ENCODE peak calls at places on chromosomes 11 and 22, in eight cellular contexts. One of them, this sample, is unnamed.

GRCh38 chr22:49323751-49324415 is 503.8 kb downstream of the BRD1 start:
- DNase-seq in GM13976: peak
- DNase-seq in IMR-90: no peak
- DNase-seq in HCT116: no peak
- DNase-seq in uterus: no peak
- DNase-seq in ovary: no peak
- DNase-seq in AG10803: no peak
- DNase-seq in heart right ventricle: no peak
- DNase-seq in this sample: no peak

GRCh38 chr11:47161134-47161854 is 15.4 kb downstream of the ARFGAP2 start:
- DNase-seq in ovary: peak
- DNase-seq in uterus: peak
- DNase-seq in GM13976: peak
- DNase-seq in heart right ventricle: peak
- DNase-seq in IMR-90: peak
- DNase-seq in AG10803: peak
- DNase-seq in HCT116: no peak
- DNase-seq in this sample: peak

GRCh38 chr11:61762798-61763197 is 10.4 kb downstream of the MYRF start:
- DNase-seq in AG10803: no peak
- DNase-seq in IMR-90: no peak
- DNase-seq in ovary: no peak
- DNase-seq in GM13976: no peak
- DNase-seq in uterus: peak
- DNase-seq in heart right ventricle: no peak
- DNase-seq in HCT116: no peak
- DNase-seq in this sample: no peak

GRCh38 chr11:122803306-122803705 is 35.0 kb upstream of the CRTAM start:
- DNase-seq in ovary: no peak
- DNase-seq in heart right ventricle: no peak
- DNase-seq in HCT116: no peak
- DNase-seq in IMR-90: peak
- DNase-seq in AG10803: peak
- DNase-seq in GM13976: no peak
- DNase-seq in uterus: no peak
- DNase-seq in this sample: no peak

GRCh38 chr11:78380615-78381029 is 37.0 kb downstream of the GAB2 start:
- DNase-seq in HCT116: no peak
- DNase-seq in uterus: no peak
- DNase-seq in AG10803: peak
- DNase-seq in IMR-90: peak
- DNase-seq in heart right ventricle: no peak
- DNase-seq in GM13976: no peak
- DNase-seq in ovary: no peak
- DNase-seq in this sample: no peak

GRCh38 chr22:20750461-20751184 is 23.3 kb upstream of the SERPIND1 start:
- DNase-seq in heart right ventricle: peak
- DNase-seq in uterus: peak
- DNase-seq in ovary: peak
- DNase-seq in AG10803: peak
- DNase-seq in IMR-90: peak
- DNase-seq in HCT116: no peak
- DNase-seq in GM13976: peak
- DNase-seq in this sample: peak

GRCh38 chr22:37263966-37264887 is 18.1 kb upstream of the CYTH4 start:
- DNase-seq in GM13976: no peak
- DNase-seq in heart right ventricle: no peak
- DNase-seq in ovary: peak
- DNase-seq in AG10803: no peak
- DNase-seq in uterus: no peak
- DNase-seq in IMR-90: no peak
- DNase-seq in HCT116: no peak
- DNase-seq in this sample: no peak

GRCh38 chr22:40818192-40818746 is 877 bp downstream of the SLC25A17 start:
- DNase-seq in HCT116: no peak
- DNase-seq in IMR-90: no peak
- DNase-seq in GM13976: no peak
- DNase-seq in heart right ventricle: no peak
- DNase-seq in uterus: no peak
- DNase-seq in ovary: no peak
- DNase-seq in AG10803: no peak
- DNase-seq in this sample: no peak

GRCh38 chr11:65224939-65225283 is 36.9 kb upstream of the POLA2 start:
- DNase-seq in GM13976: no peak
- DNase-seq in HCT116: peak
- DNase-seq in IMR-90: peak
- DNase-seq in AG10803: peak
- DNase-seq in uterus: peak
- DNase-seq in ovary: no peak
- DNase-seq in heart right ventricle: no peak
- DNase-seq in this sample: peak

GRCh38 chr11:2303627-2304155 is 1.9 kb downstream of the TSPAN32 start:
- DNase-seq in IMR-90: no peak
- DNase-seq in uterus: no peak
- DNase-seq in AG10803: no peak
- DNase-seq in ovary: no peak
- DNase-seq in heart right ventricle: peak
- DNase-seq in GM13976: no peak
- DNase-seq in HCT116: no peak
- DNase-seq in this sample: no peak

GRCh38 chr11:1161410-1162152 is 3.8 kb downstream of the MUC5AC start:
- DNase-seq in AG10803: no peak
- DNase-seq in uterus: no peak
- DNase-seq in ovary: no peak
- DNase-seq in GM13976: peak
- DNase-seq in HCT116: no peak
- DNase-seq in heart right ventricle: no peak
- DNase-seq in IMR-90: no peak
- DNase-seq in this sample: no peak

GRCh38 chr11:1077033-1077416 is 2.4 kb downstream of the MUC2 start:
- DNase-seq in heart right ventricle: no peak
- DNase-seq in HCT116: no peak
- DNase-seq in AG10803: no peak
- DNase-seq in GM13976: no peak
- DNase-seq in uterus: peak
- DNase-seq in ovary: no peak
- DNase-seq in IMR-90: no peak
- DNase-seq in this sample: peak

GRCh38 chr22:46710842-46711241 is 27.2 kb downstream of the CERK start:
- DNase-seq in HCT116: no peak
- DNase-seq in uterus: no peak
- DNase-seq in IMR-90: no peak
- DNase-seq in ovary: no peak
- DNase-seq in GM13976: no peak
- DNase-seq in heart right ventricle: no peak
- DNase-seq in AG10803: no peak
- DNase-seq in this sample: no peak

GRCh38 chr22:21982338-21982965 is at the start of gene TOP3B:
- DNase-seq in ovary: peak
- DNase-seq in HCT116: peak
- DNase-seq in IMR-90: peak
- DNase-seq in GM13976: peak
- DNase-seq in heart right ventricle: peak
- DNase-seq in AG10803: peak
- DNase-seq in uterus: peak
- DNase-seq in this sample: peak

GRCh38 chr11:27506200-27507182 is at the start of gene LIN7C:
- DNase-seq in HCT116: peak
- DNase-seq in heart right ventricle: peak
- DNase-seq in GM13976: peak
- DNase-seq in AG10803: peak
- DNase-seq in IMR-90: peak
- DNase-seq in ovary: peak
- DNase-seq in uterus: peak
- DNase-seq in this sample: peak

GRCh38 chr11:43758942-43759341 is 78.4 kb downstream of the HSD17B12 start:
- DNase-seq in uterus: no peak
- DNase-seq in ovary: no peak
- DNase-seq in HCT116: no peak
- DNase-seq in IMR-90: no peak
- DNase-seq in GM13976: no peak
- DNase-seq in heart right ventricle: no peak
- DNase-seq in AG10803: no peak
- DNase-seq in this sample: no peak

GRCh38 chr11:43818220-43818619 is 62.4 kb upstream of the ALKBH3 start:
- DNase-seq in ovary: no peak
- DNase-seq in GM13976: no peak
- DNase-seq in IMR-90: peak
- DNase-seq in uterus: no peak
- DNase-seq in HCT116: no peak
- DNase-seq in heart right ventricle: no peak
- DNase-seq in AG10803: no peak
- DNase-seq in this sample: no peak

GRCh38 chr11:1628506-1629325 is 859 bp upstream of the KRTAP5-5 start:
- DNase-seq in ovary: no peak
- DNase-seq in uterus: no peak
- DNase-seq in IMR-90: peak
- DNase-seq in AG10803: peak
- DNase-seq in heart right ventricle: peak
- DNase-seq in GM13976: peak
- DNase-seq in HCT116: no peak
- DNase-seq in this sample: peak

GRCh38 chr11:132942611-132943324 is 589.5 kb downstream of the OPCML start:
- DNase-seq in AG10803: no peak
- DNase-seq in uterus: no peak
- DNase-seq in heart right ventricle: no peak
- DNase-seq in HCT116: no peak
- DNase-seq in ovary: no peak
- DNase-seq in GM13976: no peak
- DNase-seq in IMR-90: no peak
- DNase-seq in this sample: no peak

GRCh38 chr11:6388747-6389146 is 1.5 kb upstream of the SMPD1 start:
- DNase-seq in GM13976: no peak
- DNase-seq in uterus: no peak
- DNase-seq in AG10803: no peak
- DNase-seq in heart right ventricle: no peak
- DNase-seq in IMR-90: no peak
- DNase-seq in ovary: no peak
- DNase-seq in HCT116: no peak
- DNase-seq in this sample: no peak

GRCh38 chr11:46305295-46305694 is 27.8 kb downstream of the CREB3L1 start:
- DNase-seq in GM13976: no peak
- DNase-seq in uterus: no peak
- DNase-seq in AG10803: no peak
- DNase-seq in HCT116: no peak
- DNase-seq in IMR-90: peak
- DNase-seq in ovary: no peak
- DNase-seq in heart right ventricle: no peak
- DNase-seq in this sample: no peak

GRCh38 chr22:44889233-44889878 is 120.4 kb downstream of the PHF21B start:
- DNase-seq in AG10803: no peak
- DNase-seq in heart right ventricle: no peak
- DNase-seq in HCT116: no peak
- DNase-seq in uterus: no peak
- DNase-seq in IMR-90: no peak
- DNase-seq in GM13976: peak
- DNase-seq in ovary: no peak
- DNase-seq in this sample: no peak
- TF ChIP-seq CTCF in AG10803: no peak
- TF ChIP-seq CTCF in heart right ventricle: peak
- TF ChIP-seq CTCF in HCT116: no peak
- TF ChIP-seq CTCF in uterus: no peak
- TF ChIP-seq CTCF in IMR-90: no peak
- TF ChIP-seq CTCF in GM13976: no peak
- TF ChIP-seq CTCF in ovary: no peak
- TF ChIP-seq CTCF in this sample: no peak

DNA sequence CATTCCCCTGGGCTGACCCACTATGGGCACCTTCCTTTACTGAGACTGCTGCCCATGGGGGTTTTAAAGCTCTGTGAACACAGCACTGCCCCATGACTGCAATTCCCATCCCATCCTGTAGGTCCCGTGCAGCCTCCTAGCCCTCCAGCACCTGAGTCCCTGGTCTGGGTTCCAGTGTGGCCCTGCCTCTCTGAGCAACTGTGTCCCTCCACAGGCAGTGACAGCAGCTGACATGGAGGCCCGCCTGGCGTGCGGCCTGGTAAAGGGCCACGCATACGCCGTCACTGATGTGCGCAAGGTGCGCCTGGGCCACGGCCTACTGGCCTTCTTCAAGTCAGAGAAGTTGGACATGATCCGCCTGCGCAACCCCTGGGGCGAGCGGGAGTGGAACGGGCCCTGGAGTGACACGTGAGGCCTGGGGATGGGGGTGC is 12.6 kb downstream of the OMP start:
- DNase-seq in AG10803: no peak
- DNase-seq in GM13976: no peak
- DNase-seq in HCT116: no peak
- DNase-seq in IMR-90: no peak
- DNase-seq in heart right ventricle: no peak
- DNase-seq in ovary: no peak
- DNase-seq in uterus: no peak
- DNase-seq in this sample: peak
- TF ChIP-seq CTCF in AG10803: peak
- TF ChIP-seq CTCF in GM13976: peak
- TF ChIP-seq CTCF in HCT116: no peak
- TF ChIP-seq CTCF in IMR-90: no peak
- TF ChIP-seq CTCF in heart right ventricle: no peak
- TF ChIP-seq CTCF in ovary: no peak
- TF ChIP-seq CTCF in uterus: no peak
- TF ChIP-seq CTCF in this sample: no peak

GRCh38 chr11:69584160-69584559 is 56.8 kb upstream of the CCND1 start:
- DNase-seq in uterus: no peak
- DNase-seq in GM13976: no peak
- DNase-seq in IMR-90: no peak
- DNase-seq in HCT116: no peak
- DNase-seq in ovary: no peak
- DNase-seq in heart right ventricle: no peak
- DNase-seq in AG10803: no peak
- DNase-seq in this sample: no peak

GRCh38 chr11:69585385-69585784 is 55.6 kb upstream of the CCND1 start:
- DNase-seq in GM13976: no peak
- DNase-seq in ovary: no peak
- DNase-seq in heart right ventricle: no peak
- DNase-seq in IMR-90: no peak
- DNase-seq in uterus: no peak
- DNase-seq in HCT116: no peak
- DNase-seq in AG10803: no peak
- DNase-seq in this sample: no peak

GRCh38 chr11:69587454-69588081 is 53.4 kb upstream of the CCND1 start:
- DNase-seq in AG10803: peak
- DNase-seq in ovary: no peak
- DNase-seq in IMR-90: peak
- DNase-seq in HCT116: peak
- DNase-seq in heart right ventricle: no peak
- DNase-seq in GM13976: no peak
- DNase-seq in uterus: no peak
- DNase-seq in this sample: no peak

GRCh38 chr11:69592986-69593385 is 48.0 kb upstream of the CCND1 start:
- DNase-seq in uterus: no peak
- DNase-seq in heart right ventricle: no peak
- DNase-seq in GM13976: no peak
- DNase-seq in AG10803: no peak
- DNase-seq in IMR-90: no peak
- DNase-seq in ovary: no peak
- DNase-seq in HCT116: no peak
- DNase-seq in this sample: no peak

GRCh38 chr11:69588270-69588669 is 52.7 kb upstream of the CCND1 start:
- DNase-seq in GM13976: no peak
- DNase-seq in ovary: no peak
- DNase-seq in heart right ventricle: no peak
- DNase-seq in uterus: no peak
- DNase-seq in AG10803: peak
- DNase-seq in HCT116: peak
- DNase-seq in IMR-90: peak
- DNase-seq in this sample: no peak
- TF ChIP-seq CTCF in GM13976: no peak
- TF ChIP-seq CTCF in ovary: no peak
- TF ChIP-seq CTCF in heart right ventricle: no peak
- TF ChIP-seq CTCF in uterus: no peak
- TF ChIP-seq CTCF in AG10803: peak
- TF ChIP-seq CTCF in HCT116: no peak
- TF ChIP-seq CTCF in IMR-90: peak
- TF ChIP-seq CTCF in this sample: no peak

GRCh38 chr11:44823006-44823405 is 96.2 kb downstream of the TSPAN18 start:
- DNase-seq in GM13976: no peak
- DNase-seq in ovary: no peak
- DNase-seq in AG10803: no peak
- DNase-seq in heart right ventricle: no peak
- DNase-seq in HCT116: no peak
- DNase-seq in uterus: no peak
- DNase-seq in IMR-90: no peak
- DNase-seq in this sample: no peak
- TF ChIP-seq CTCF in GM13976: no peak
- TF ChIP-seq CTCF in ovary: no peak
- TF ChIP-seq CTCF in AG10803: peak
- TF ChIP-seq CTCF in heart right ventricle: peak
- TF ChIP-seq CTCF in HCT116: no peak
- TF ChIP-seq CTCF in uterus: no peak
- TF ChIP-seq CTCF in IMR-90: peak
- TF ChIP-seq CTCF in this sample: no peak

This sample was measured in psoas muscle.